ENCODE peak calls at places on chromosomes 2 and 18, in five cellular contexts. I, Y, O, H and K are unnamed samples. For H3K4me1, the result is how much of the 10 kb centered on the place peaks cover.

GRCh38 chr2:238465487-238466241 is 38.9 kb downstream of the ASB1 start:
- DNase-seq in I (no peak), Y (no peak), O (no peak), H (no peak), K (no peak)

GRCh38 chr2:145798419-145798818 is 1278.5 kb upstream of the ZEB2 start:
- DNase-seq in I (no peak), Y (no peak), O (no peak), H (no peak), K (no peak)

GRCh38 chr2:204544961-204545860 is at the start of gene PARD3B:
- DNase-seq in I (peak), Y (no peak), O (peak), H (no peak), K (peak)

GRCh38 chr2:101125374-101125773 is 25.8 kb downstream of the TBC1D8 start:
- DNase-seq in I (peak), Y (no peak), O (no peak), H (no peak), K (no peak)

GRCh38 chr2:46431481-46432235 is 47.7 kb upstream of the TMEM247 start:
- DNase-seq in I (peak), Y (no peak), O (no peak), H (no peak), K (no peak)

GRCh38 chr2:10172033-10172865 is 49.7 kb downstream of the RRM2 start:
- DNase-seq in I (no peak), Y (no peak), O (no peak), H (no peak), K (no peak)

GRCh38 chr2:62474173-62474572 is 31.8 kb downstream of the TMEM17 start:
- DNase-seq in I (peak), Y (no peak), O (no peak), H (no peak), K (no peak)

GRCh38 chr18:36454258-36454657 is 156.7 kb downstream of the FHOD3 start:
- DNase-seq in I (no peak), Y (no peak), O (no peak), H (no peak), K (no peak)

GRCh38 chr2:234828382-234829073 is 123.3 kb upstream of the SH3BP4 start:
- DNase-seq in I (no peak), Y (no peak), O (no peak), H (no peak), K (no peak)

GRCh38 chr2:42089340-42089925 is 41.6 kb downstream of the PKDCC start:
- DNase-seq in I (peak), Y (no peak), O (peak), H (no peak), K (peak)

GRCh38 chr18:22840606-22841144 is 92.5 kb upstream of the RBBP8 start:
- DNase-seq in I (no peak), Y (no peak), O (no peak), H (no peak), K (no peak)

GRCh38 chr18:3453540-3454364 is 3.8 kb downstream of the TGIF1 start:
- DNase-seq in I (peak), Y (no peak), O (peak), H (no peak), K (peak)

GRCh38 chr2:172761306-172761705 is 25.7 kb downstream of the RAPGEF4 start:
- DNase-seq in I (no peak), Y (no peak), O (no peak), H (no peak), K (no peak)

GRCh38 chr2:190607014-190607597 is 41.8 kb upstream of the NAB1 start:
- DNase-seq in I (peak), Y (no peak), O (no peak), H (no peak), K (no peak)

GRCh38 chr2:128324008-128324896 is 5.6 kb upstream of the HS6ST1 start:
- DNase-seq in I (no peak), Y (no peak), O (no peak), H (no peak), K (no peak)

GRCh38 chr2:189522435-189523151 is 58.0 kb downstream of the SLC40A1 start:
- DNase-seq in I (peak), Y (no peak), O (no peak), H (no peak), K (no peak)

GRCh38 chr2:70104231-70105111 is 17.2 kb downstream of the PCBP1 start:
- DNase-seq in I (peak), Y (no peak), O (no peak), H (no peak), K (no peak)

GRCh38 chr2:232228332-232228731 is 150.2 kb upstream of the ALPP start:
- DNase-seq in I (no peak), Y (no peak), O (no peak), H (no peak), K (no peak)

GRCh38 chr2:39158351-39158750 is 37.5 kb upstream of the SOS1 start:
- DNase-seq in I (peak), Y (no peak), O (no peak), H (no peak), K (no peak)

GRCh38 chr2:45610281-45611019 is 617 bp downstream of the SRBD1 start:
- DNase-seq in I (peak), Y (peak), O (peak), H (no peak), K (peak)

GRCh38 chr2:140696449-140696848 is 1434.4 kb downstream of the LRP1B start:
- DNase-seq in I (no peak), Y (no peak), O (no peak), H (no peak), K (no peak)

GRCh38 chr18:12930908-12931307 is 16.9 kb upstream of the SEH1L start:
- DNase-seq in I (no peak), Y (no peak), O (no peak), H (no peak), K (no peak)

GRCh38 chr2:30358822-30359221 is 88.2 kb upstream of the LCLAT1 start:
- DNase-seq in I (no peak), Y (no peak), O (no peak), H (no peak), K (no peak)

GRCh38 chr2:98935111-98935770 is 784 bp downstream of the CRACDL start:
- DNase-seq in I (no peak), Y (no peak), O (no peak), H (no peak), K (no peak)

GRCh38 chr2:54479422-54479821 is 23.3 kb downstream of the SPTBN1 start:
- DNase-seq in I (peak), Y (no peak), O (no peak), H (no peak), K (no peak)

GRCh38 chr2:38474833-38475566 is 97.9 kb upstream of the ATL2 start:
- DNase-seq in I (no peak), Y (no peak), O (no peak), H (no peak), K (no peak)

GRCh38 chr2:62662548-62662947 is 43.0 kb upstream of the EHBP1 start:
- DNase-seq in I (no peak), Y (peak), O (no peak), H (no peak), K (no peak)

GRCh38 chr18:61572871-61573270 is 239.6 kb downstream of the CDH20 start:
- DNase-seq in I (no peak), Y (no peak), O (no peak), H (no peak), K (no peak)

GRCh38 chr18:45540146-45540545 is 75.1 kb upstream of the SLC14A2 start:
- DNase-seq in I (no peak), Y (no peak), O (no peak), H (no peak), K (no peak)

GRCh38 chr2:25161055-25161781 is 7.2 kb downstream of the POMC start:
- DNase-seq in I (peak), Y (no peak), O (peak), H (no peak), K (no peak)

GRCh38 chr2:177422271-177422670 is 29.7 kb downstream of the AGPS start:
- DNase-seq in I (no peak), Y (no peak), O (no peak), H (no peak), K (no peak)

GRCh38 chr2:62475172-62476011 is 30.6 kb downstream of the TMEM17 start:
- DNase-seq in I (peak), Y (no peak), O (no peak), H (no peak), K (no peak)

GRCh38 chr2:106885981-106886915 is at the start of gene ST6GAL2:
- DNase-seq in I (peak), Y (no peak), O (no peak), H (no peak), K (no peak)

GRCh38 chr2:169131587-169132512 is 62.5 kb downstream of the DHRS9 start:
- DNase-seq in I (peak), Y (peak), O (peak), H (peak), K (no peak)

GRCh38 chr2:113324684-113325160 is 46.0 kb upstream of the PAX8 start:
- DNase-seq in I (peak), Y (no peak), O (no peak), H (peak), K (no peak)

DNA sequence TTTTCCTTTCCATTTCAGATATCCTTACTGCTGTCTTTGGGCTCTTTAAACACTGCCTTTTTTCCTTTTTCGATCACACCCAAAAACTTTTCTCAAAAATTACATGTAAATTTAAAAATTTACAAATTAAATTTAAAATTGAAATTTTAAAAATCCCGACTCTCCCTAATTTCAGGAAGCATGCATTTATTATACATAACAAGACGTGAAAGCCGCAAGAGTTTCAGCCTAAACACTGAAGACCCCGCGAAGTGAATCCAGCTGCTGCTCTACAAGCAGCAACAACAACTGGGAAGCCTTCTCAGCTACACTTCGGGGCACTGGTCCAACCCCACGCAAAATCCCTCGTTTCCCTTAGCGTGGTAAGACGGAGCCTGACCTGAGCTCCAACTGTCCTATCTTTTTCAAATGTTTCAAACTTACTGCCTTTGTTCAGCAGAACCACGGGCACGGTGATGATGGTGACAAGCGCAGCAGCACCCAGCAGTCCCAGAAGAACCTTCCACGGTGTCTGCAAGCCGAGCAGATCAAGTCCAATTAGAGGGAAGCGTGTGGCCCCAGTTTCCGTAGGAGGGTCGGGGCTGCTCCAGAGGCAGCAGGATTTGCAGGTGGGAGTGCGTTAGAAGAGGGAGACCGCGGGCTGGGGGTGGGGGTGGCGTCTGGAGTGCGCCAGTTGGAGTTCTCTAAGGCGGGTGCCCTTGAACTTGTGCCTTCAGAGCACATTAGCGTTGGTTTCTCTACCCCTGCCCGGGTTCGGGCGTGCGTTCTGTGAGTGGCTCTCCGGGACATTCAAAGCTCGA is 839 bp downstream of the DPP4 start:
- DNase-seq in I (no peak), Y (no peak), O (no peak), H (no peak), K (peak)
- H3K4me1 ChIP-seq in I (under half), Y (under half), O (under half), H (under half), K (under half)

GRCh38 chr2:179444056-179444455 is 179.4 kb upstream of the SESTD1 start:
- DNase-seq in I (peak), Y (no peak), O (no peak), H (no peak), K (no peak)
- TF ChIP-seq CTCF in I (no peak), Y (no peak), O (no peak), H (no peak), K (no peak)

GRCh38 chr2:216680951-216681629 is 14.3 kb downstream of the IGFBP5 start:
- DNase-seq in I (no peak), Y (no peak), O (no peak), H (no peak), K (no peak)

GRCh38 chr2:216687111-216687510 is 8.2 kb downstream of the IGFBP5 start:
- DNase-seq in I (no peak), Y (no peak), O (no peak), H (no peak), K (peak)

GRCh38 chr2:216685327-216685875 is 9.9 kb downstream of the IGFBP5 start:
- DNase-seq in I (no peak), Y (no peak), O (no peak), H (no peak), K (peak)

GRCh38 chr2:216681683-216682082 is 13.7 kb downstream of the IGFBP5 start:
- DNase-seq in I (no peak), Y (no peak), O (no peak), H (no peak), K (no peak)

GRCh38 chr2:216683846-216684245 is 11.5 kb downstream of the IGFBP5 start:
- DNase-seq in I (peak), Y (no peak), O (no peak), H (peak), K (peak)
- H3K4me1 ChIP-seq in I (under half), Y (under half), O (under half), H (under half), K (half or more)

DNA sequence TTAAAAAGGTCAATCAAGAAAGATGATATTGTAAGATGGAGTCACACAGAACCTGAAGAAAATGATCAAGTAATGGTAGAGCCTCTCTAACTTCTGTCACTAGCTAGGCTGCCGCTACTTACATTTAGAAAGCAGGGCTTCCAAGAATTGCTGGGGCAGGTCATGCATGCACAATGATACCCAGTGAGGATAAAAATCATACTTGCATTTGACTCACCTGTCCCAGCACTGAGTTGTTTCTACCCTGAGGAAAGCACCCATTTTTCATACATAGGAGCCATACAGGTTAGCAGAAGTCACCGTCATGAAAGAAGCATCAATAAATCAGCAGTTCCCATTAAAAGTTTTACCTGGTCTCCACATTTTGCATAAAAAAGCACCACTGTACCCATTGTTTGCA is 662.3 kb upstream of the FANCL start:
- DNase-seq in I (no peak), Y (no peak), O (no peak), H (no peak), K (no peak)
- TF ChIP-seq CTCF in I (no peak), Y (no peak), O (no peak), H (no peak), K (no peak)

GRCh38 chr2:118535171-118535817 is 312.2 kb downstream of the EN1 start:
- DNase-seq in I (no peak), Y (no peak), O (no peak), H (no peak), K (no peak)
- H3K4me1 ChIP-seq in I (under half), Y (under half), O (under half), H (under half), K (under half)